ENCODE peak calls at places on chromosome 21, in seven cellular contexts. I is GM23248, F is body of pancreas, D is neural progenitor cell, H is fibroblast of pulmonary artery, G is HCT116, B is thyroid gland. U is an unnamed sample.

GRCh38 chr21:26377111-26377694 is 195.9 kb downstream of the CYYR1 start:
- DNase-seq in F (no peak), B (no peak), H (no peak), I (peak), D (no peak), G (no peak), U (no peak)

GRCh38 chr21:42931560-42932235 is 6.3 kb upstream of the ERVH48-1 start:
- DNase-seq in G (no peak), D (no peak), I (no peak), H (no peak), B (no peak), F (no peak), U (no peak)

GRCh38 chr21:16563795-16564194 is 834.0 kb downstream of the USP25 start:
- DNase-seq in I (peak), G (no peak), D (peak), F (peak), B (peak), H (peak), U (peak)

GRCh38 chr21:42375141-42375905 is 9.0 kb upstream of the TFF1 start:
- DNase-seq in B (no peak), D (peak), G (no peak), I (no peak), F (no peak), H (no peak), U (no peak)

GRCh38 chr21:46181953-46182547 is 2.2 kb downstream of the SPATC1L start:
- DNase-seq in H (no peak), F (no peak), B (no peak), D (no peak), G (no peak), I (no peak), U (no peak)

GRCh38 chr21:34941162-34941561 is 107.9 kb downstream of the RUNX1 start:
- DNase-seq in D (peak), F (no peak), B (no peak), H (no peak), I (no peak), G (no peak), U (no peak)

GRCh38 chr21:25790122-25790951 is 55.6 kb downstream of the GABPA start:
- DNase-seq in H (peak), F (no peak), I (peak), B (no peak), G (peak), D (peak), U (peak)

GRCh38 chr21:41774467-41775151 is 7.8 kb upstream of the RIPK4 start:
- DNase-seq in F (no peak), D (no peak), H (no peak), I (no peak), B (peak), G (no peak), U (no peak)

GRCh38 chr21:38857152-38857825 is 51.6 kb downstream of the ETS2 start:
- DNase-seq in D (no peak), I (no peak), F (no peak), B (no peak), H (no peak), G (no peak), U (no peak)

GRCh38 chr21:15140321-15141019 is 75.7 kb upstream of the NRIP1 start:
- DNase-seq in F (peak), H (no peak), I (no peak), D (no peak), G (no peak), B (peak), U (no peak)

GRCh38 chr21:30463713-30464112 is 16.5 kb downstream of the KRTAP19-1 start:
- DNase-seq in B (no peak), H (no peak), D (peak), G (no peak), I (no peak), F (no peak), U (no peak)

GRCh38 chr21:43767498-43767979 is 8.6 kb downstream of the CSTB start:
- DNase-seq in D (no peak), I (no peak), B (no peak), H (no peak), G (no peak), F (no peak), U (no peak)

GRCh38 chr21:38037416-38037815 is 121.2 kb upstream of the KCNJ6 start:
- DNase-seq in B (no peak), I (no peak), F (no peak), D (no peak), G (no peak), H (peak), U (no peak)

GRCh38 chr21:46004168-46004861 is 22.7 kb downstream of the COL6A1 start:
- DNase-seq in B (no peak), F (no peak), G (no peak), I (peak), H (no peak), D (no peak), U (no peak)

GRCh38 chr21:37373539-37373938 is 7.0 kb downstream of the DYRK1A start:
- DNase-seq in B (no peak), D (no peak), I (no peak), G (no peak), F (no peak), H (peak), U (peak)

GRCh38 chr21:38349111-38349746 is 92.4 kb downstream of the KCNJ15 start:
- DNase-seq in I (no peak), H (peak), F (no peak), G (no peak), D (no peak), B (peak), U (peak)

GRCh38 chr21:33976980-33977720 is 61.5 kb upstream of the ATP5PO start:
- DNase-seq in H (no peak), B (no peak), G (no peak), I (no peak), D (no peak), F (no peak), U (no peak)

GRCh38 chr21:26445440-26445839 is 127.6 kb downstream of the CYYR1 start:
- DNase-seq in I (peak), H (peak), D (no peak), B (no peak), F (no peak), G (no peak), U (peak)

GRCh38 chr21:32886339-32886738 is 114.8 kb upstream of the PAXBP1 start:
- DNase-seq in I (no peak), B (no peak), G (no peak), H (no peak), D (no peak), F (no peak), U (no peak)
- H3K4me3 ChIP-seq in I (no peak), B (no peak), G (no peak), H (no peak), D (no peak), F (no peak), U (no peak)

GRCh38 chr21:17590443-17590842 is 22.3 kb downstream of the BTG3 start:
- DNase-seq in G (no peak), D (no peak), I (peak), H (peak), B (no peak), F (no peak), U (no peak)
- H3K4me3 ChIP-seq in G (no peak), D (no peak), I (no peak), H (no peak), B (no peak), F (no peak), U (no peak)

GRCh38 chr21:17794631-17795030 is 24.5 kb downstream of the C21orf91 start:
- DNase-seq in I (no peak), H (no peak), F (no peak), G (no peak), B (no peak), D (no peak), U (no peak)

GRCh38 chr21:17795084-17796036 is 23.8 kb downstream of the C21orf91 start:
- DNase-seq in I (no peak), F (no peak), D (no peak), B (no peak), G (no peak), H (no peak), U (no peak)

GRCh38 chr21:17793271-17793670 is 25.9 kb downstream of the C21orf91 start:
- DNase-seq in B (no peak), G (no peak), F (no peak), D (no peak), I (no peak), H (no peak), U (no peak)

GRCh38 chr21:17796037-17796403 is 23.1 kb downstream of the C21orf91 start:
- DNase-seq in I (peak), F (no peak), B (no peak), H (no peak), D (no peak), G (no peak), U (no peak)

GRCh38 chr21:17793675-17794123 is 25.5 kb downstream of the C21orf91 start:
- DNase-seq in H (no peak), B (no peak), D (no peak), G (no peak), I (peak), F (no peak), U (peak)
- H3K4me3 ChIP-seq in H (no peak), B (no peak), D (no peak), G (no peak), I (no peak), F (no peak), U (peak)

DNA sequence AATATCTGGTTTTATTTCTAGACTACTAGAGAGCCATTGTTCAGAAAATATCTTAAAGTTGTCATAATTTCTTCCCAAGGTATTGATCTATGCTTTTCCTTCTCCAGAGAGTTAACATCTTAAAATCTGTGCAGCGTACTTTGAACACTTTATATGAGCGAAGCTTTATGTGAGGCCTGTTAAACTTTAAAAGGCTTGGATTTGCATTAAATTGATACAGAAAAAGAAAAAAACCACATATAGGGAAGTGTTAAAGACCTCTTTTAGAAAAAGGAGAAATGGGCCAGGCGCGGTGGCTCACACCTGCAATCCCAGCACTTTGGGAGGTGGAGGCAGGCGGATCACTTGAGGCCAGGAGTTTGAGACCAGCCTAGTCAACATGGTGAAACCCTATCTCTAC is 59.2 kb upstream of the MORC3 start:
- DNase-seq in D (no peak), H (no peak), G (no peak), F (no peak), B (no peak), I (no peak), U (no peak)
- H3K4me3 ChIP-seq in D (no peak), H (peak), G (peak), F (no peak), B (no peak), I (peak), U (no peak)